ENCODE peak calls at places on chromosomes 13 and 19, in eight cellular contexts. E, L, M, Q, X, J, F and S are unnamed samples.

GRCh38 chr13:113882266-113882627 is 18.4 kb upstream of the GAS6 start:
- DNase-seq in Q (no peak), F (no peak), M (no peak), X (no peak), E (no peak), L (no peak), J (no peak), S (no peak)

GRCh38 chr13:27919299-27919933 is 384 bp upstream of the PDX1 start:
- DNase-seq in M (no peak), X (no peak), Q (peak; percentile 70), E (no peak), L (no peak), J (peak; percentile 81), F (no peak), S (no peak)

GRCh38 chr13:75877092-75877491 is 241.0 kb downstream of the LMO7 start:
- DNase-seq in F (no peak), X (no peak), E (no peak), M (no peak), J (no peak), Q (no peak), L (no peak), S (no peak)

GRCh38 chr13:81001828-81002385 is 661.0 kb upstream of the SPRY2 start:
- DNase-seq in E (no peak), J (no peak), X (no peak), F (no peak), M (no peak), Q (no peak), L (no peak), S (no peak)

GRCh38 chr13:60765700-60766411 is 368.8 kb downstream of the TDRD3 start:
- DNase-seq in E (no peak), X (no peak), L (no peak), F (peak; percentile 62), J (no peak), M (no peak), Q (no peak), S (no peak)

GRCh38 chr13:26837997-26838396 is 77.4 kb upstream of the GPR12 start:
- DNase-seq in Q (no peak), M (no peak), J (no peak), X (no peak), E (no peak), L (no peak), F (no peak), S (no peak)

GRCh38 chr13:109941221-109941620 is 154.8 kb upstream of the IRS2 start:
- DNase-seq in L (no peak), E (no peak), F (no peak), J (no peak), X (no peak), M (no peak), Q (no peak), S (no peak)

GRCh38 chr13:113455384-113455783 is 2.1 kb upstream of the ADPRHL1 start:
- DNase-seq in Q (no peak), E (no peak), X (no peak), M (no peak), L (no peak), F (no peak), J (no peak), S (no peak)

GRCh38 chr19:29485293-29485692 is 40.5 kb upstream of the VSTM2B start:
- DNase-seq in Q (no peak), F (no peak), E (no peak), M (peak; percentile 14), X (no peak), L (no peak), J (no peak), S (no peak)